ENCODE peak calls at places on chromosomes 3 and 15, in eight cellular contexts. K, Q, B, U, T, J, Y and P are unnamed samples.

GRCh38 chr3:127735767-127736693 is 63.3 kb downstream of the ABTB1 start:
- DNase-seq in K (peak; percentile 44), Q (no peak), B (peak; percentile 42), U (peak; percentile 63), T (peak; percentile 62), J (no peak), Y (no peak), P (peak; percentile 86)

GRCh38 chr3:150887031-150887430 is 18.2 kb downstream of the MINDY4B start:
- DNase-seq in K (no peak), Q (no peak), B (no peak), U (no peak), T (no peak), J (no peak), Y (no peak), P (peak; percentile 8)

GRCh38 chr3:166785851-166786250 is 594.2 kb downstream of the ZBBX start:
- DNase-seq in K (no peak), Q (no peak), B (no peak), U (no peak), T (no peak), J (no peak), Y (no peak), P (no peak)

GRCh38 chr3:116000315-116000714 is 377.0 kb downstream of the GAP43 start:
- DNase-seq in K (peak; percentile 87), Q (no peak), B (peak; percentile 94), U (no peak), T (no peak), J (no peak), Y (no peak), P (peak; percentile 99)

GRCh38 chr3:171446301-171446700 is 13.9 kb downstream of the TNIK start:
- DNase-seq in K (no peak), Q (no peak), B (no peak), U (no peak), T (no peak), J (no peak), Y (no peak), P (no peak)

GRCh38 chr3:160754371-160754854 is 1.6 kb upstream of the PPM1L start:
- DNase-seq in K (no peak), Q (peak; percentile 39), B (no peak), U (peak; percentile 48), T (peak; percentile 5), J (peak; percentile 31), Y (peak; percentile 32), P (peak; percentile 53)

GRCh38 chr15:42111924-42112323 is 17.6 kb upstream of the PLA2G4D start:
- DNase-seq in K (no peak), Q (no peak), B (no peak), U (no peak), T (no peak), J (no peak), Y (no peak), P (no peak)

GRCh38 chr15:67244966-67245478 is 9.4 kb downstream of the AAGAB start:
- DNase-seq in K (no peak), Q (no peak), B (peak; percentile 22), U (no peak), T (no peak), J (no peak), Y (no peak), P (peak; percentile 58)

GRCh38 chr15:22895465-22896190 is 57.2 kb downstream of the NIPA2 start:
- DNase-seq in K (no peak), Q (no peak), B (no peak), U (peak; percentile 16), T (no peak), J (no peak), Y (no peak), P (peak; percentile 34)

GRCh38 chr15:66679657-66680108 is 22.4 kb upstream of the SMAD6 start:
- DNase-seq in K (no peak), Q (no peak), B (no peak), U (peak; percentile 67), T (no peak), J (no peak), Y (peak; percentile 71), P (peak; percentile 20)

GRCh38 chr15:31262901-31263671 is 63.5 kb upstream of the KLF13 start:
- DNase-seq in K (no peak), Q (no peak), B (no peak), U (peak; percentile 63), T (peak; percentile 72), J (no peak), Y (no peak), P (peak; percentile 7)

GRCh38 chr15:75760689-75761435 is 48.2 kb upstream of the CSPG4 start:
- DNase-seq in K (no peak), Q (no peak), B (no peak), U (no peak), T (no peak), J (no peak), Y (no peak), P (no peak)

GRCh38 chr3:100260081-100260684 is 609 bp upstream of the TBC1D23 start:
- DNase-seq in K (no peak), Q (no peak), B (no peak), U (peak; percentile 70), T (no peak), J (peak; percentile 8), Y (peak; percentile 63), P (peak; percentile 51)

GRCh38 chr3:5572168-5572567 is 384.7 kb downstream of the EDEM1 start:
- DNase-seq in K (no peak), Q (no peak), B (no peak), U (no peak), T (no peak), J (no peak), Y (no peak), P (no peak)

GRCh38 chr3:184786271-184787010 is 25.5 kb upstream of the VPS8 start:
- DNase-seq in K (peak; percentile 74), Q (no peak), B (peak; percentile 54), U (peak; percentile 77), T (peak; percentile 40), J (no peak), Y (peak; percentile 70), P (peak; percentile 92)

GRCh38 chr3:53109822-53110771 is 20.1 kb downstream of the RFT1 start:
- DNase-seq in K (peak; percentile 41), Q (no peak), B (peak; percentile 78), U (peak; percentile 65), T (peak; percentile 49), J (no peak), Y (peak; percentile 55), P (peak; percentile 74)

GRCh38 chr15:96625251-96625650 is 294.8 kb downstream of the NR2F2 start:
- DNase-seq in K (no peak), Q (no peak), B (no peak), U (no peak), T (no peak), J (no peak), Y (no peak), P (no peak)

GRCh38 chr3:132654190-132654589 is 5.4 kb downstream of the ACAD11 start:
- DNase-seq in K (no peak), Q (no peak), B (no peak), U (no peak), T (no peak), J (no peak), Y (no peak), P (no peak)

GRCh38 chr3:58175429-58176184 is 35.2 kb downstream of the DNASE1L3 start:
- DNase-seq in K (no peak), Q (peak; percentile 61), B (no peak), U (no peak), T (no peak), J (no peak), Y (no peak), P (peak; percentile 46)

GRCh38 chr3:8488436-8488835 is 13.2 kb upstream of the LMCD1 start:
- DNase-seq in K (no peak), Q (no peak), B (no peak), U (no peak), T (no peak), J (no peak), Y (no peak), P (no peak)

GRCh38 chr15:42508263-42508690 is 12.8 kb downstream of the SNAP23 start:
- DNase-seq in K (no peak), Q (no peak), B (no peak), U (no peak), T (no peak), J (no peak), Y (no peak), P (peak; percentile 78)

GRCh38 chr3:137687181-137687880 is 76.8 kb upstream of the SOX14 start:
- DNase-seq in K (no peak), Q (no peak), B (no peak), U (no peak), T (no peak), J (no peak), Y (no peak), P (no peak)